ENCODE peak calls at places on chromosomes 7 and 10, in seven cellular contexts. A is astrocyte of the spinal cord, M is right lobe of liver, E is lung, P is A549, J is lower lobe of right lung, H is Caco-2. U is an unnamed sample.

GRCh38 chr7:31052841-31053601 is 913 bp downstream of the ADCYAP1R1 start:
- DNase-seq in M (no peak), H (no peak), J (no peak), A (no peak), E (no peak), P (no peak), U (no peak)

GRCh38 chr7:99498546-99498944 is 1.5 kb downstream of the ZNF394 start:
- DNase-seq in J (no peak), H (no peak), E (no peak), A (no peak), M (peak), P (no peak), U (no peak)

GRCh38 chr10:123044391-123044790 is 35.6 kb downstream of the ACADSB start:
- DNase-seq in P (peak), E (no peak), A (peak), H (peak), M (no peak), J (no peak), U (no peak)

GRCh38 chr10:50594012-50594411 is 29.7 kb downstream of the SGMS1 start:
- DNase-seq in H (no peak), M (no peak), E (no peak), J (no peak), P (peak), A (peak), U (peak)

GRCh38 chr10:74363727-74364126 is 212.7 kb downstream of the ADK start:
- DNase-seq in M (no peak), E (no peak), J (no peak), P (no peak), H (no peak), A (no peak), U (no peak)

GRCh38 chr10:6171891-6172354 is 30.8 kb upstream of the PFKFB3 start:
- DNase-seq in E (peak), H (no peak), P (no peak), M (no peak), A (peak), J (no peak), U (peak)

GRCh38 chr7:77393261-77393660 is 22.9 kb downstream of the GSAP start:
- DNase-seq in P (peak), J (no peak), M (no peak), A (no peak), E (no peak), H (no peak), U (no peak)

GRCh38 chr7:65216469-65216868 is 157.2 kb upstream of the ZNF92 start:
- DNase-seq in J (peak), E (peak), A (peak), P (peak), M (peak), H (peak), U (no peak)

GRCh38 chr10:119759832-119760231 is 34.0 kb downstream of the INPP5F start:
- DNase-seq in M (no peak), E (peak), H (no peak), J (no peak), P (no peak), A (peak), U (no peak)

GRCh38 chr10:46787321-46787615 is 124.0 kb upstream of the PTPN20 start:
- DNase-seq in A (peak), J (no peak), P (peak), M (no peak), H (peak), E (no peak), U (no peak)

GRCh38 chr10:115653473-115653872 is 560.3 kb downstream of the ATRNL1 start:
- DNase-seq in J (no peak), H (no peak), P (peak), A (no peak), M (no peak), E (no peak), U (no peak)

GRCh38 chr7:96679886-96680285 is 29.8 kb downstream of the SEM1 start:
- DNase-seq in J (no peak), P (no peak), E (no peak), H (no peak), A (no peak), M (no peak), U (no peak)

GRCh38 chr10:61978965-61979364 is 77.5 kb downstream of the ARID5B start:
- DNase-seq in J (peak), E (no peak), M (peak), A (no peak), H (peak), P (no peak), U (no peak)

GRCh38 chr7:105890290-105890997 is 14.0 kb upstream of the ATXN7L1 start:
- DNase-seq in H (no peak), E (no peak), J (no peak), A (peak), P (no peak), M (no peak), U (no peak)

GRCh38 chr10:92157374-92157773 is 133.5 kb downstream of the CPEB3 start:
- DNase-seq in J (no peak), E (no peak), H (no peak), M (no peak), P (no peak), A (no peak), U (no peak)

GRCh38 chr7:42372498-42372897 is 135.5 kb upstream of the GLI3 start:
- DNase-seq in E (no peak), P (no peak), M (no peak), A (no peak), J (no peak), H (no peak), U (no peak)

GRCh38 chr7:77651544-77652162 is 44.6 kb upstream of the RSBN1L start:
- DNase-seq in A (peak), E (no peak), H (peak), M (no peak), J (no peak), P (peak), U (no peak)

GRCh38 chr7:147700702-147701101 is 889.9 kb upstream of the C7orf33 start:
- DNase-seq in H (no peak), E (no peak), M (no peak), P (no peak), A (peak), J (no peak), U (no peak)

GRCh38 chr7:77566421-77566820 is 29.3 kb downstream of the PTPN12 start:
- DNase-seq in P (no peak), A (no peak), E (no peak), J (no peak), H (peak), M (no peak), U (no peak)

GRCh38 chr10:13865758-13866491 is 279.2 kb downstream of the PRPF18 start:
- DNase-seq in H (no peak), P (peak), J (no peak), A (peak), M (no peak), E (no peak), U (peak)

GRCh38 chr10:71089162-71089561 is 123.2 kb upstream of the UNC5B start:
- DNase-seq in J (no peak), H (no peak), M (peak), P (no peak), A (no peak), E (peak), U (no peak)

GRCh38 chr7:94449151-94449725 is 54.5 kb downstream of the COL1A2 start:
- DNase-seq in A (peak), P (peak), H (peak), M (no peak), J (no peak), E (no peak), U (no peak)

GRCh38 chr10:28317735-28318134 is 14.9 kb upstream of the MPP7 start:
- DNase-seq in E (no peak), J (no peak), P (no peak), M (no peak), A (no peak), H (no peak), U (no peak)

GRCh38 chr7:138514044-138514443 is 54.0 kb downstream of the TRIM24 start:
- DNase-seq in M (no peak), H (no peak), A (no peak), P (no peak), E (no peak), J (no peak), U (no peak)

GRCh38 chr7:66255533-66256100 is 50.5 kb downstream of the TPST1 start:
- DNase-seq in J (no peak), P (no peak), E (no peak), A (peak), H (no peak), M (no peak), U (peak)

GRCh38 chr7:141701489-141702046 is 398 bp downstream of the DENND11 start:
- DNase-seq in P (no peak), A (no peak), M (peak), E (peak), H (peak), J (peak), U (no peak)

GRCh38 chr7:152435384-152436278 is at the start of gene KMT2C:
- DNase-seq in J (peak), M (peak), P (peak), H (peak), E (peak), A (peak), U (no peak)

GRCh38 chr7:128867842-128868623 is 5.4 kb downstream of the ATP6V1F start:
- DNase-seq in E (no peak), H (no peak), P (no peak), A (no peak), M (no peak), J (no peak), U (no peak)

GRCh38 chr10:110834622-110835219 is 37.0 kb upstream of the PDCD4 start:
- DNase-seq in H (no peak), P (no peak), J (no peak), A (peak), E (no peak), M (no peak), U (no peak)

GRCh38 chr10:31888442-31888841 is 40.2 kb downstream of the ARHGAP12 start:
- DNase-seq in H (peak), P (no peak), J (no peak), E (no peak), M (no peak), A (no peak), U (no peak)

GRCh38 chr10:28020080-28020860 is 21.4 kb upstream of the ODAD2 start:
- DNase-seq in E (no peak), M (no peak), A (no peak), J (no peak), P (no peak), H (no peak), U (peak)

GRCh38 chr7:2275101-2275500 is 33.1 kb downstream of the NUDT1 start:
- DNase-seq in H (no peak), P (no peak), E (no peak), A (no peak), J (no peak), M (no peak), U (no peak)

GRCh38 chr10:3813986-3814831 is 29.2 kb upstream of the KLF6 start:
- DNase-seq in E (no peak), P (no peak), J (no peak), A (peak), H (no peak), M (no peak), U (no peak)

GRCh38 chr7:42155836-42156540 is 81.0 kb downstream of the GLI3 start:
- DNase-seq in E (no peak), J (no peak), A (no peak), M (no peak), H (no peak), P (no peak), U (no peak)

GRCh38 chr7:104524836-104525235 is 196.4 kb downstream of the LHFPL3 start:
- DNase-seq in H (no peak), A (no peak), P (no peak), E (no peak), J (no peak), M (no peak), U (no peak)

GRCh38 chr7:142879060-142879459 is 6.5 kb downstream of the TRPV6 start:
- DNase-seq in M (no peak), P (no peak), A (no peak), H (no peak), E (no peak), J (no peak), U (no peak)

GRCh38 chr10:21528452-21529235 is 3.2 kb upstream of the SKIDA1 start:
- DNase-seq in P (peak), H (no peak), J (no peak), M (no peak), A (peak), E (no peak), U (no peak)
- H3K4me3 ChIP-seq in P (peak), H (peak), J (peak), M (no peak), A (peak), E (no peak), U (no peak)

GRCh38 chr7:44131173-44132009 is 8.0 kb upstream of the POLD2 start:
- DNase-seq in J (no peak), P (peak), A (no peak), E (no peak), H (peak), M (peak), U (no peak)
- TF ChIP-seq CTCF in J (no peak), P (peak), A (peak), E (no peak), H (peak), M (peak), U (no peak)

GRCh38 chr7:80078159-80078731 is 56.4 kb upstream of the GNAI1 start:
- DNase-seq in M (no peak), H (no peak), A (peak), J (no peak), P (no peak), E (no peak), U (no peak)
- H3K4me3 ChIP-seq in M (no peak), H (no peak), A (peak), J (peak), P (peak), E (no peak), U (no peak)

DNA sequence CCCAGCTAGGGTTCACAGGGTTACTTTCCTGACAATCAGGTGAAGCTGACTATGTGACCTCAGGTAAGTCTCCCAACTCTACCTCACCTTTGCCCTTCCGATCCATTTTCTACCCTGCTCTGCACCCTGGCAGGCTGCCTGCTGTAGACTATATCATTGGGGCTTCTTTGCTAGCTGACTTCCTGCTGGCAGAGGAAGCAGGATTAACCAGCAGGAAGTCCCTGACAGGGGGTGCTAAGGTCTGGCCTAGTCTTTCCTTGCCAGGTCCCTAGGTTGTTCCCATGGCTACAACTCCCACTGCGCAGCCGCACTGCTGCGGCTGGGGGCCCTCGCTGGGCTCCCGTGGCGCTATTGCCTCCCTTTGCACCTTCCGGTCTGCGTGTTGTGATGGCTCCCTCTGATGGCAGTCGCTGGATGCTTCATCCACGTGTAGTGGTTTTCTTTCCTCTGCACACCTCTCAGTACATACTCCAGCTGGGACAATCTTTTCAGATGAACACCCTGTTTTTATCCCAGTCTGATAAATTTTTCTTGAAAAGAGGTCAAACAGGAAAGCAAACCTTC is 365.9 kb downstream of the REEP3 start:
- DNase-seq in J (no peak), A (no peak), P (peak), E (no peak), M (peak), H (peak), U (no peak)
- TF ChIP-seq CTCF in J (no peak), A (peak), P (no peak), E (no peak), M (no peak), H (peak), U (no peak)

GRCh38 chr7:159032753-159033472 is 111.8 kb downstream of the VIPR2 start:
- DNase-seq in M (no peak), A (no peak), J (no peak), E (no peak), H (no peak), P (no peak), U (no peak)

GRCh38 chr7:159030490-159031134 is 114.1 kb downstream of the VIPR2 start:
- DNase-seq in J (peak), P (peak), E (peak), M (no peak), A (no peak), H (peak), U (no peak)

GRCh38 chr7:159032310-159032709 is 112.4 kb downstream of the VIPR2 start:
- DNase-seq in J (no peak), P (no peak), E (peak), H (no peak), M (no peak), A (no peak), U (no peak)

GRCh38 chr7:159031750-159032149 is 112.9 kb downstream of the VIPR2 start:
- DNase-seq in E (peak), P (no peak), J (no peak), H (no peak), A (no peak), M (no peak), U (no peak)

DNA sequence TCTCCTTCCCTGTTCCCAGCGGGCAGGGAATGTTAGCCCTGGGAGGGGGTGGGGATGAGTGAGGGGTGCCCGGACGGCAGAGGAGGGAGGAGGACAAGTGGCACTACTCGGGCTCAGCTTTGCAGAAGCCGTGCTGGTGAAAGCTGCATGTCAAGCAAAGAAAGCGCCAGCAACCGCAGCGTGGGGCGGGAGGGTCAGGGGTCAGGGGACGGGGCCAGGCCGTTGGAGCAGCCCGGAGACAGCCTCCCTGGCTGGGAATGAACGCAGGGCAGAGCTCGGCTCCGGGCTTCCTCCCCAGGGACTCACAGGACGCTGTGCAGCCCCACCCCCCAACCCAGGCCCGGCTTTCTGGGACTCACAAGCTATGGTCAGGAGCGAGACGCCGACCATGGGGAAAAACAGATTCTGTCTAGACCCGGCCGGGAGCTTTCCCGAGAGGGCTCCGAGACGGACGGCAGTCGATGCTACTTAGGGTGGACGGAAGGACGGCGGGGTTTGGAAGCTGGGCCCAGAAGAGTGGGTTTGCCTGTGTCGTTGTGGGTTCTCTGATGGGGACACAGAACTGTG is 113.4 kb downstream of the VIPR2 start:
- DNase-seq in P (no peak), H (no peak), J (no peak), M (no peak), A (no peak), E (peak), U (no peak)
- H3K4me3 ChIP-seq in P (peak), H (peak), J (peak), M (peak), A (no peak), E (no peak), U (no peak)

GRCh38 chr10:113456741-113457140 is 96.1 kb upstream of the HABP2 start:
- DNase-seq in H (no peak), E (no peak), P (no peak), A (no peak), M (no peak), J (no peak), U (no peak)

GRCh38 chr10:113457408-113457807 is 95.4 kb upstream of the HABP2 start:
- DNase-seq in M (no peak), E (no peak), H (no peak), P (no peak), A (no peak), J (no peak), U (no peak)

GRCh38 chr10:113458944-113459343 is 93.9 kb upstream of the HABP2 start:
- DNase-seq in H (no peak), P (no peak), A (no peak), M (no peak), J (no peak), E (no peak), U (no peak)

GRCh38 chr10:113459672-113460280 is 93.1 kb upstream of the HABP2 start:
- DNase-seq in M (no peak), P (no peak), H (no peak), J (no peak), A (no peak), E (no peak), U (no peak)

GRCh38 chr10:113458461-113458860 is 94.4 kb upstream of the HABP2 start:
- DNase-seq in J (no peak), P (no peak), A (no peak), E (no peak), H (no peak), M (no peak), U (no peak)
- TF ChIP-seq CTCF in J (no peak), P (no peak), A (no peak), E (no peak), H (no peak), M (no peak), U (no peak)

DNA sequence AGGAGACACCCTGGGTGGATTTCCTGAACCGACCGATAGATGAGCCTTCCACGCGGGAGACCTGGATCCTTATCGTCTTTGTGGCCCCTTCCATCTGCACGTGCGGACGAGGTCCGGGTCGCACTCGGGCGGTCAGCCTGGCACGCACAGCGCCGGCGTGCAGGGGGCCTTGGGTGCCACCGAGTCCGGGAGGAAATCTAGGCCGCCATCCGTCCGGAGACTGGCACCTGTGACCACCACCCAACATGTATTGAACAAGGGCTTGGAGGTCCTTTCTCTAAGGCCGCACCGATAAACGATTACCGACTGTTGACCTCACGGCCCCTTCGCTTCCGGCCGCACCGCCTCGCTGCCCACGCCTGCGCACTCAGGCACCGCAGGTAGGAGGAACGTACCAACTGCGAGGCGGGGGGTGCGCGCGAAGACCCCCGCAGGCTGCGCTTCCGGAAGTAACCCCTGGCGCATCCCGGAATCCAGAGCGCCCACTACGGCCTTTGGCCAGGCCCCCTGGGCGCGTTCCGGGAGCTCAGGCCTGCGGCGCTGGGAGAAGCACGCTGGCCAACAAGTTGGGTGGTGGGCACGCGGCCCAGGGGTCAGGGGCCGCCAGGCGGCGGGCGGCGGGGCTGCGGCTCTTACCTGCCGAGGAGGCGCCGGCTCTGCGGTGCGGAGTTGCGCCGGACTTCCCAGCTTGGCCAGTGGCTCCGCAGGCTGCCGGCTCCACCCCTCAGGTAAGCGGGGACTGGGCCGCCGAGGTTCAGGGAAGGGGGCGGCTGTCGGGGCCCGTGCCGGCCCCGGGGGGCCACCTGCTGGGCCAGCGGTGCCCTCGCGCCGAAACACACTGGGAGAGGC is at the start of the genes ACTR3C and LRRC61:
- DNase-seq in P (no peak), A (no peak), H (peak), J (peak), E (peak), M (peak), U (no peak)
- H3K4me3 ChIP-seq in P (peak), A (peak), H (peak), J (peak), E (peak), M (peak), U (peak)

GRCh38 chr10:103775786-103776185 is 79.6 kb downstream of the SH3PXD2A start:
- DNase-seq in H (no peak), E (no peak), P (no peak), A (no peak), M (no peak), J (no peak), U (no peak)
- TF ChIP-seq CTCF in H (no peak), E (no peak), P (no peak), A (no peak), M (no peak), J (no peak), U (no peak)

U was measured in BJ.